ENCODE peak calls at places on chromosomes 5 and 9, in eight cellular contexts. Z is tibial artery, H is upper lobe of left lung, A is fibroblast of lung, T is neural progenitor cell, G is breast epithelium, D is heart right ventricle, B is cardiac muscle cell. I is an unnamed sample. For H3K36me3 and H3K27me3, the result is how much of the 10 kb centered on the place peaks cover.

GRCh38 chr5:19555436-19555835 is 432.6 kb downstream of the CDH18 start:
- DNase-seq in Z (no peak), H (no peak), A (no peak), T (peak), G (no peak), D (no peak), B (no peak), I (no peak)

GRCh38 chr9:133163559-133164208 is at the start of gene GBGT1:
- DNase-seq in Z (peak), H (peak), A (peak), T (peak), G (no peak), D (peak), B (peak), I (no peak)

GRCh38 chr9:13719981-13720380 is 440.5 kb upstream of the MPDZ start:
- DNase-seq in Z (no peak), H (no peak), A (peak), T (no peak), G (no peak), D (no peak), B (peak), I (no peak)

GRCh38 chr5:180006116-180006515 is 65.4 kb downstream of the RNF130 start:
- DNase-seq in Z (no peak), H (no peak), A (no peak), T (no peak), G (no peak), D (no peak), B (peak), I (no peak)

GRCh38 chr5:6307304-6307703 is 71.0 kb downstream of the MED10 start:
- DNase-seq in Z (no peak), H (no peak), A (no peak), T (peak), G (no peak), D (no peak), B (no peak), I (no peak)

GRCh38 chr9:96442491-96442890 is 7.5 kb upstream of the HABP4 start:
- DNase-seq in Z (no peak), H (no peak), A (no peak), T (no peak), G (no peak), D (no peak), B (no peak), I (no peak)

GRCh38 chr9:128946945-128947422 is 419 bp downstream of the DOLK start:
- DNase-seq in Z (no peak), H (no peak), A (peak), T (no peak), G (peak), D (peak), B (peak), I (no peak)

GRCh38 chr5:33313150-33313549 is 127.6 kb upstream of the TARS1 start:
- DNase-seq in Z (no peak), H (no peak), A (peak), T (no peak), G (no peak), D (no peak), B (peak), I (no peak)

GRCh38 chr9:115132648-115133047 is 14.7 kb upstream of the TNC start:
- DNase-seq in Z (no peak), H (peak), A (peak), T (no peak), G (no peak), D (peak), B (peak), I (no peak)

GRCh38 chr5:72648511-72648910 is 141.3 kb upstream of the ZNF366 start:
- DNase-seq in Z (no peak), H (no peak), A (peak), T (no peak), G (no peak), D (no peak), B (no peak), I (no peak)

GRCh38 chr5:111892949-111893348 is 136.0 kb upstream of the NREP start:
- DNase-seq in Z (no peak), H (no peak), A (no peak), T (no peak), G (no peak), D (no peak), B (peak), I (no peak)

GRCh38 chr9:134678206-134678605 is 36.6 kb downstream of the COL5A1 start:
- DNase-seq in Z (no peak), H (peak), A (no peak), T (no peak), G (no peak), D (no peak), B (no peak), I (no peak)

GRCh38 chr9:133529457-133529856 is 4.7 kb upstream of the MYMK start:
- DNase-seq in Z (no peak), H (no peak), A (no peak), T (no peak), G (no peak), D (no peak), B (no peak), I (no peak)

GRCh38 chr9:87592554-87593394 is 95.1 kb downstream of the DAPK1 start:
- DNase-seq in Z (peak), H (peak), A (peak), T (no peak), G (no peak), D (peak), B (peak), I (no peak)

GRCh38 chr9:87595605-87596004 is 97.9 kb downstream of the DAPK1 start:
- DNase-seq in Z (no peak), H (no peak), A (no peak), T (peak), G (no peak), D (no peak), B (no peak), I (no peak)

GRCh38 chr9:87594662-87595061 is 97.0 kb downstream of the DAPK1 start:
- DNase-seq in Z (no peak), H (no peak), A (no peak), T (no peak), G (no peak), D (no peak), B (no peak), I (no peak)

GRCh38 chr9:87596862-87597261 is 99.2 kb downstream of the DAPK1 start:
- DNase-seq in Z (peak), H (peak), A (no peak), T (no peak), G (no peak), D (peak), B (peak), I (no peak)

DNA sequence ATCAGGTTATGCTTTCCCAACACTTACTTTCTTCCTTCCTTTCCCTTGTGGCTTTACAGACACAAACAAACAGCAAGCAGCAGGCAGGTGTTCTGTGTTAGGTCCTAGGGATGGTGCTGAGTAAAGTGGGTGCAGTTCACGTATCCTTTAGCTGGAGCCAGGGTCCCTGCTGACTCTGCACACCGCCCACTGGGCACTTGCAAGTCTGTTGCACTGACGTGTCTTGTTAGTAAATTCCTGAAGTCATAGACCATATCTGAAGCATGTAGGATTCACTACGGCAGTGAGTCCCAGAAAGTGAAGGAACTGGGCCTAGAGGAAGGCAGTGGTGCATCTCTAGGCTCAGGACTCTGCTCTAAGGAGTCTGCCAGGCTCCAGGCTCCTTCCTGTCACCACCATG is 96.6 kb downstream of the DAPK1 start:
- DNase-seq in Z (no peak), H (no peak), A (peak), T (no peak), G (no peak), D (no peak), B (peak), I (no peak)
- H3K27ac ChIP-seq in Z (no peak), H (peak), A (no peak), T (no peak), G (no peak), D (no peak), B (no peak), I (no peak)

GRCh38 chr9:124520206-124520596 is 13.0 kb upstream of the NR5A1 start:
- DNase-seq in Z (no peak), H (no peak), A (no peak), T (no peak), G (no peak), D (no peak), B (peak), I (no peak)

GRCh38 chr9:124521142-124521541 is 13.9 kb upstream of the NR5A1 start:
- DNase-seq in Z (no peak), H (no peak), A (no peak), T (no peak), G (no peak), D (no peak), B (no peak), I (no peak)

GRCh38 chr9:124518116-124518515 is 10.9 kb upstream of the NR5A1 start:
- DNase-seq in Z (no peak), H (no peak), A (no peak), T (no peak), G (no peak), D (no peak), B (no peak), I (no peak)

GRCh38 chr9:124526174-124526573 is 19.0 kb upstream of the NR5A1 start:
- DNase-seq in Z (no peak), H (no peak), A (no peak), T (no peak), G (no peak), D (no peak), B (no peak), I (no peak)

DNA sequence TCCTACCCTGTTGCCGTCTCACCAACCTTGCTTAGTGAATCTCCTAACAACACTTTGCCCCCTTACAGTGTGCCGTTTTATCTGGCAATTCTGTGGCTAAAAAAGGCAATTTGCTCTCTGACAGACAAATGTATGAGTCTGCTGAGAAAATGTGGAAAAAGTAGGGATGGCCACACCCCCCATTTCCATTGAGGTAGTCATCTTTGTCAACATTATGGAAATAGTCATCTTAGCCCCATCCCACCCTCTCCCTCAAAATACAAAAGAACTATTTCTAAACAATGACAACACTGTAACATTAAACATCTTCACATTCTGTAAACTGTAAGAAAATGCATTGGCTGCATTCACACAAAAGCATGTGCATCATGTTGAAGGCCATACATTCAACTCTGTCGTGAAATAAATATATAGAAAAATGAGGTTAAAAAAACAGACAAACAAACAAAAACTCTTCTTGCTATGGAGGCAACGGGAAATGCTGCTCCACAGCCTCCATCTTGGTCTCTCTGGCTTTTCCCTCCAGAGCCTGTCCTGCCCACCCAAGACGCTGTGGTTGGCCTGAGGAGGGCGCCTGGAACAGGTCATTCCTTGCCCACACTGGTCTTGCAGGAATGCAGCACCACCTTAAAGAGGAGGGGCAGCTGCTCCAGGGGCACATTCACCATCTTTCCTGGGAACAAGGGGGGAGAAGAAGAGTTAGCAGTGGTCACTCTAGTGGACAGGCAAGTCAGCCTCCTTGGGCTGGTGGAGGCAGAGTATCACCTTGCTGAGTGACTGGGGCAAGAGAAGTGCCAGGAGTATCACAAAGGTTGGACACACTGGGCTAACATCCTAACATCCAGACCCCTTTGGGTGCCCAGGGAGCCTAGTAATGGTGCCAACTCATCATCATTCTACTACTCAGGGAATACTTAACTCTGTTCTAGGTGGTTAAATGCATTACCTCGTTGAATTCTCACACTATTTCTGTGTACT is 15.2 kb upstream of the NR5A1 start:
- DNase-seq in Z (no peak), H (no peak), A (no peak), T (peak), G (no peak), D (no peak), B (no peak), I (no peak)
- H3K36me3 ChIP-seq in Z (under half), H (under half), A (under half), T (under half), G (under half), D (under half), B (under half), I (under half)

GRCh38 chr5:169832236-169832635 is 148.1 kb downstream of the INSYN2B start:
- DNase-seq in Z (no peak), H (no peak), A (no peak), T (no peak), G (no peak), D (no peak), B (no peak), I (no peak)

GRCh38 chr5:169828385-169828784 is 151.9 kb downstream of the INSYN2B start:
- DNase-seq in Z (no peak), H (no peak), A (peak), T (no peak), G (no peak), D (no peak), B (no peak), I (no peak)

GRCh38 chr5:169832845-169833244 is 147.4 kb downstream of the INSYN2B start:
- DNase-seq in Z (no peak), H (no peak), A (no peak), T (no peak), G (no peak), D (no peak), B (no peak), I (no peak)

GRCh38 chr5:169827769-169828168 is 152.5 kb downstream of the INSYN2B start:
- DNase-seq in Z (no peak), H (no peak), A (no peak), T (no peak), G (no peak), D (no peak), B (peak), I (no peak)

DNA sequence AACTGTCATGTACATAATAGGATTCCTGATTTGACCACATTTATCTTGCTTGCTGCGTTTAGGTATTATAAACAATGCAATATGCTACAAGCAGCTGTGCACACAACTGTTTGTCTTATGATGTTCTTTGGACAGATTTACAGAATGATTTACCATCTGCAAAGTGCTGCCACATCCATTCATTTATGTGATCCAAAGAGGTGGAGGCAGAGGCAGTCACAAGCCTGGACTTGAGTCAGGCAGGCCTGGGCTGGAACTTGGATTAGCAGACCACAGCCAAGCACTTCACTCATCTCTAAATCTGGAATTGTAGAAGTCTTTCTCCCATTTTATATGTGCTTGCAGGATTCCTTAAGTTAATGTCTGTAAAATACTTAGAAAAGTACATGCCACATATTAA is 149.0 kb downstream of the INSYN2B start:
- DNase-seq in Z (no peak), H (no peak), A (no peak), T (no peak), G (no peak), D (no peak), B (no peak), I (no peak)
- H3K27me3 ChIP-seq in Z (under half), H (under half), A (under half), T (under half), G (under half), D (under half), B (under half), I (under half)

DNA sequence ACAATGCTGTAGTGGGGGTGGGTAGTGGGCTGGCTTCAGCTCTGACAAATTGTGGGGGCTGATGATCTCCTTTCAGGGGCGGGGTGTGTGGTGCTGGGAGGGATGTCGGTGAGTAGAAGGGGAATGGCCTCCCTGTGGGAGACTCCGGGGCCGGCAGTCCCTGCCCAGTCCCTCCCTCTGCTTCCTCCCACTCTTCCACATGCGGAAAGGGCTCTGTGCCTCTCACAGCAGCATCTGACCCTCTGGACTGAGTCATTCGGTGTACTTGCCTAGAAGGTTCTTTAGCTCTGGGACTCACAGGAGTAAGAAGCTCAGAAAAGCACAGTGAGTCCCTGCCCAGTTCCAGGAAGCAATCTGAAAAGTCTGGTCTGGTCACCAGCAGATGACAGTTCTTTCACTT is 14.2 kb downstream of the CD180 start:
- DNase-seq in Z (peak), H (peak), A (peak), T (peak), G (no peak), D (peak), B (peak), I (peak)
- H3K27ac ChIP-seq in Z (peak), H (peak), A (no peak), T (no peak), G (peak), D (peak), B (no peak), I (peak)

DNA sequence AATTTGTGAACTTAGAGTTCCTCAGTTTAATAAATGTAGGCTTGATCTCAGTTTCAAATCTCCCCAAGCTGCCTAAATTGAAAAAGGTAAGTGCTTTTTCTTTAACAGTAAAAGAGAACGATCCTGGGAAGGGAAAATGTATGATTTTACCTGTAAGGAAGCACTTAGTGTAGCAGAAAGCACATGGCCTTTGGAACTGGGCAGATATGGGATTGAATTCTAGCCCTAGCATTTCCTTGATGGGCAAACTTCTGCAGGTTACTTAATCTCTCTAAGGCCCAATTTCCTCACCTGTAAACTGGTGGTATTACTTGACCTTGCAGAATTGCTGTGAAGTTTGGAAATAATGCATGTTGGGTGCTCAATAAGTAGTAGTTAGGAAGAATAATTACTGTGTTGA is 11.6 kb downstream of the ANP32B start:
- DNase-seq in Z (no peak), H (no peak), A (no peak), T (no peak), G (no peak), D (no peak), B (no peak), I (no peak)
- H3K36me3 ChIP-seq in Z (under half), H (under half), A (under half), T (under half), G (under half), D (under half), B (under half), I (under half)

GRCh38 chr5:155728146-155728856 is 598.7 kb upstream of the SGCD start:
- DNase-seq in Z (peak), H (peak), A (peak), T (peak), G (peak), D (peak), B (peak), I (no peak)
- H3K27me3 ChIP-seq in Z (under half), H (under half), A (under half), T (half or more), G (half or more), D (under half), B (half or more), I (under half)

GRCh38 chr9:87390361-87390760 is 107.3 kb upstream of the DAPK1 start:
- DNase-seq in Z (no peak), H (no peak), A (no peak), T (no peak), G (no peak), D (no peak), B (no peak), I (no peak)

GRCh38 chr9:87401681-87402080 is 96.0 kb upstream of the DAPK1 start:
- DNase-seq in Z (no peak), H (no peak), A (no peak), T (no peak), G (no peak), D (no peak), B (no peak), I (no peak)

GRCh38 chr9:87392091-87392490 is 105.6 kb upstream of the DAPK1 start:
- DNase-seq in Z (no peak), H (no peak), A (no peak), T (no peak), G (no peak), D (no peak), B (no peak), I (no peak)

GRCh38 chr9:87393706-87394255 is 103.9 kb upstream of the DAPK1 start:
- DNase-seq in Z (no peak), H (no peak), A (no peak), T (no peak), G (no peak), D (no peak), B (no peak), I (no peak)

DNA sequence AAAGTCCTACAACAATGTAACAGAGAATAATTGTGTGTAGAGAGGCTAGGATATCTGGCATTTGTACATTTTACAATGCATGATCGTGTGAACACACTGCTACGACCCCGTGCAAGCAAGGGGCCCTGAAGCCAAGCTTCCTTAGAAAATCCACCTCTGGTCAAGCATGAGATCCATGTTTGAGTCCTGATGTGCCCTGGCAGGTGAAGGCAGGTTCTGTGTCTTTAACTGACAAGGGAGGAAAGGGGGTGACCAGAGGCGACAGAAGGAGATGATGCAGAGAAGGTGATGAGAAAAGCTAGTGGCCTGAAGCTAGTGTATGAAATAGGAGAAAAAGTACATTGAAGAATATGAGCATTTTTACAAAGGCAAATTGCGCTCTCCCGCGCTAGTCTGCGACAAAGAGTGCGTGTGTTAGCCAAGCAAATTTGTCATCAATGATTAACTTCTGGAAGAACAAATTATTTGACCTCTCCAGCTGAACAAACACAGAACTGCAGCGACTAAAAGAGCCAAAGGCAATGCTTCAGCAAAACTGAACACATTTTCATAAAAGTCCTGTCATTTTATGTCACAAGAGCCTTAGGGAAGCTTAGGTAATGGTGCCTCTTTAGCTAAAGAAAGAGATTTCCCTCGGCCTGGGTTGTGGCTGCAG is 101.7 kb upstream of the DAPK1 start:
- DNase-seq in Z (no peak), H (no peak), A (peak), T (no peak), G (no peak), D (no peak), B (no peak), I (no peak)
- H3K27ac ChIP-seq in Z (no peak), H (peak), A (no peak), T (no peak), G (no peak), D (no peak), B (no peak), I (no peak)